ENCODE peak calls at places on chromosome 18, in six cellular contexts. One of them, this sample, is unnamed.
A peak's percentile ranks its signal among the peaks of the same experiment; 100 is the strongest.

GRCh38 chr18:57210711-57211411 is 64.0 kb downstream of the BOD1L2 start:
- DNase-seq in iPS-NIHi11: no peak
- DNase-seq in HCEC 1CT: no peak
- DNase-seq in RWPE1: peak; percentile 23
- DNase-seq in fibroblast of mammary gland: no peak
- DNase-seq in A549: peak; percentile 8
- DNase-seq in this sample: no peak

GRCh38 chr18:22191346-22191710 is 21.9 kb downstream of the GATA6 start:
- DNase-seq in RWPE1: no peak
- DNase-seq in HCEC 1CT: no peak
- DNase-seq in fibroblast of mammary gland: peak; percentile 49
- DNase-seq in A549: no peak
- DNase-seq in iPS-NIHi11: no peak
- DNase-seq in this sample: no peak

GRCh38 chr18:59846814-59847490 is 52.8 kb upstream of the PMAIP1 start:
- DNase-seq in RWPE1: no peak
- DNase-seq in A549: no peak
- DNase-seq in HCEC 1CT: peak; percentile 60
- DNase-seq in iPS-NIHi11: peak; percentile 51
- DNase-seq in fibroblast of mammary gland: peak; percentile 31
- DNase-seq in this sample: no peak

GRCh38 chr18:45386256-45386655 is 229.0 kb upstream of the SLC14A2 start:
- DNase-seq in HCEC 1CT: no peak
- DNase-seq in RWPE1: no peak
- DNase-seq in A549: no peak
- DNase-seq in iPS-NIHi11: peak; percentile 68
- DNase-seq in fibroblast of mammary gland: peak; percentile 49
- DNase-seq in this sample: peak; percentile 40

GRCh38 chr18:65753520-65753919 is 2.7 kb downstream of the CDH7 start:
- DNase-seq in RWPE1: no peak
- DNase-seq in iPS-NIHi11: peak; percentile 54
- DNase-seq in HCEC 1CT: no peak
- DNase-seq in fibroblast of mammary gland: no peak
- DNase-seq in A549: no peak
- DNase-seq in this sample: peak; percentile 52

GRCh38 chr18:79507546-79508480 is 112.1 kb downstream of the NFATC1 start:
- DNase-seq in fibroblast of mammary gland: peak; percentile 52
- DNase-seq in RWPE1: peak; percentile 26
- DNase-seq in A549: no peak
- DNase-seq in iPS-NIHi11: no peak
- DNase-seq in HCEC 1CT: no peak
- DNase-seq in this sample: no peak

GRCh38 chr18:6039055-6039454 is 143.7 kb upstream of the TMEM200C start:
- DNase-seq in RWPE1: no peak
- DNase-seq in iPS-NIHi11: no peak
- DNase-seq in A549: no peak
- DNase-seq in fibroblast of mammary gland: no peak
- DNase-seq in HCEC 1CT: no peak
- DNase-seq in this sample: no peak

GRCh38 chr18:49768051-49768391 is 45.3 kb downstream of the ACAA2 start:
- DNase-seq in RWPE1: peak; percentile 19
- DNase-seq in fibroblast of mammary gland: peak; percentile 68
- DNase-seq in iPS-NIHi11: peak; percentile 74
- DNase-seq in HCEC 1CT: peak; percentile 49
- DNase-seq in A549: peak; percentile 7
- DNase-seq in this sample: peak; percentile 28

GRCh38 chr18:57353137-57353939 is 981 bp downstream of the ST8SIA3 start:
- DNase-seq in fibroblast of mammary gland: no peak
- DNase-seq in iPS-NIHi11: peak; percentile 36
- DNase-seq in RWPE1: no peak
- DNase-seq in A549: no peak
- DNase-seq in HCEC 1CT: no peak
- DNase-seq in this sample: no peak

GRCh38 chr18:58299135-58299473 is 255.1 kb downstream of the NEDD4L start:
- DNase-seq in HCEC 1CT: no peak
- DNase-seq in fibroblast of mammary gland: no peak
- DNase-seq in A549: no peak
- DNase-seq in iPS-NIHi11: no peak
- DNase-seq in RWPE1: no peak
- DNase-seq in this sample: no peak

GRCh38 chr18:22737054-22737453 is 196.1 kb upstream of the RBBP8 start:
- DNase-seq in A549: no peak
- DNase-seq in RWPE1: no peak
- DNase-seq in fibroblast of mammary gland: no peak
- DNase-seq in iPS-NIHi11: no peak
- DNase-seq in HCEC 1CT: no peak
- DNase-seq in this sample: no peak

GRCh38 chr18:79413025-79413424 is 17.3 kb downstream of the NFATC1 start:
- DNase-seq in A549: no peak
- DNase-seq in HCEC 1CT: no peak
- DNase-seq in fibroblast of mammary gland: no peak
- DNase-seq in iPS-NIHi11: no peak
- DNase-seq in RWPE1: no peak
- DNase-seq in this sample: no peak

GRCh38 chr18:65846107-65846506 is 95.3 kb downstream of the CDH7 start:
- DNase-seq in A549: no peak
- DNase-seq in RWPE1: no peak
- DNase-seq in HCEC 1CT: no peak
- DNase-seq in fibroblast of mammary gland: no peak
- DNase-seq in iPS-NIHi11: no peak
- DNase-seq in this sample: no peak

GRCh38 chr18:3162181-3162580 is 57.6 kb downstream of the MYOM1 start:
- DNase-seq in A549: no peak
- DNase-seq in fibroblast of mammary gland: peak; percentile 45
- DNase-seq in RWPE1: no peak
- DNase-seq in iPS-NIHi11: no peak
- DNase-seq in HCEC 1CT: peak; percentile 36
- DNase-seq in this sample: no peak

GRCh38 chr18:51668101-51668500 is 470.6 kb upstream of the MEX3C start:
- DNase-seq in iPS-NIHi11: peak; percentile 70
- DNase-seq in A549: peak; percentile 11
- DNase-seq in HCEC 1CT: peak; percentile 15
- DNase-seq in fibroblast of mammary gland: peak; percentile 43
- DNase-seq in RWPE1: peak; percentile 20
- DNase-seq in this sample: peak; percentile 69

GRCh38 chr18:926946-927345 is 22.3 kb downstream of the ADCYAP1 start:
- DNase-seq in HCEC 1CT: no peak
- DNase-seq in iPS-NIHi11: no peak
- DNase-seq in RWPE1: no peak
- DNase-seq in fibroblast of mammary gland: no peak
- DNase-seq in A549: no peak
- DNase-seq in this sample: no peak

GRCh38 chr18:11872479-11873136 is 21.4 kb downstream of the CHMP1B start:
- DNase-seq in RWPE1: peak; percentile 73
- DNase-seq in A549: peak; percentile 41
- DNase-seq in fibroblast of mammary gland: no peak
- DNase-seq in iPS-NIHi11: peak; percentile 59
- DNase-seq in HCEC 1CT: peak; percentile 28
- DNase-seq in this sample: peak; percentile 32

GRCh38 chr18:8901019-8901418 is 195.7 kb downstream of the MTCL1 start:
- DNase-seq in HCEC 1CT: no peak
- DNase-seq in RWPE1: no peak
- DNase-seq in iPS-NIHi11: no peak
- DNase-seq in fibroblast of mammary gland: no peak
- DNase-seq in A549: no peak
- DNase-seq in this sample: no peak

GRCh38 chr18:62957885-62958472 is 242.6 kb downstream of the PHLPP1 start:
- DNase-seq in HCEC 1CT: peak; percentile 25
- DNase-seq in fibroblast of mammary gland: peak; percentile 55
- DNase-seq in iPS-NIHi11: no peak
- DNase-seq in A549: no peak
- DNase-seq in RWPE1: no peak
- DNase-seq in this sample: peak; percentile 85

GRCh38 chr18:13433685-13434084 is 215.1 kb downstream of the LDLRAD4 start:
- DNase-seq in fibroblast of mammary gland: no peak
- DNase-seq in A549: no peak
- DNase-seq in HCEC 1CT: no peak
- DNase-seq in RWPE1: no peak
- DNase-seq in iPS-NIHi11: no peak
- DNase-seq in this sample: no peak

GRCh38 chr18:21255211-21255610 is 13.2 kb downstream of the GREB1L start:
- DNase-seq in HCEC 1CT: no peak
- DNase-seq in iPS-NIHi11: no peak
- DNase-seq in A549: no peak
- DNase-seq in fibroblast of mammary gland: no peak
- DNase-seq in RWPE1: no peak
- DNase-seq in this sample: no peak

GRCh38 chr18:9615280-9615797 is 980 bp upstream of the PPP4R1 start:
- DNase-seq in fibroblast of mammary gland: no peak
- DNase-seq in A549: no peak
- DNase-seq in HCEC 1CT: no peak
- DNase-seq in RWPE1: no peak
- DNase-seq in iPS-NIHi11: no peak
- DNase-seq in this sample: no peak

GRCh38 chr18:48183613-48184012 is 225.6 kb downstream of the ZBTB7C start:
- DNase-seq in RWPE1: no peak
- DNase-seq in HCEC 1CT: no peak
- DNase-seq in A549: no peak
- DNase-seq in fibroblast of mammary gland: no peak
- DNase-seq in iPS-NIHi11: no peak
- DNase-seq in this sample: no peak

GRCh38 chr18:76922107-76922506 is 99.8 kb downstream of the ZNF236 start:
- DNase-seq in iPS-NIHi11: peak; percentile 81
- DNase-seq in RWPE1: peak; percentile 1
- DNase-seq in HCEC 1CT: no peak
- DNase-seq in A549: peak; percentile 8
- DNase-seq in fibroblast of mammary gland: peak; percentile 36
- DNase-seq in this sample: peak; percentile 57

GRCh38 chr18:44286049-44286448 is 394.6 kb upstream of the SETBP1 start:
- DNase-seq in HCEC 1CT: no peak
- DNase-seq in RWPE1: no peak
- DNase-seq in A549: no peak
- DNase-seq in fibroblast of mammary gland: no peak
- DNase-seq in iPS-NIHi11: no peak
- DNase-seq in this sample: no peak

GRCh38 chr18:48975817-48976649 is 25.3 kb upstream of the SMAD7 start:
- DNase-seq in RWPE1: peak; percentile 69
- DNase-seq in A549: peak; percentile 71
- DNase-seq in fibroblast of mammary gland: no peak
- DNase-seq in HCEC 1CT: peak; percentile 39
- DNase-seq in iPS-NIHi11: peak; percentile 98
- DNase-seq in this sample: no peak

GRCh38 chr18:30376515-30376914 is 666.0 kb downstream of the DSC3 start:
- DNase-seq in HCEC 1CT: no peak
- DNase-seq in A549: no peak
- DNase-seq in fibroblast of mammary gland: no peak
- DNase-seq in RWPE1: no peak
- DNase-seq in iPS-NIHi11: peak; percentile 32
- DNase-seq in this sample: peak; percentile 8

GRCh38 chr18:55868909-55869308 is 280.9 kb upstream of the TCF4 start:
- DNase-seq in iPS-NIHi11: no peak
- DNase-seq in RWPE1: peak; percentile 3
- DNase-seq in A549: no peak
- DNase-seq in fibroblast of mammary gland: peak; percentile 64
- DNase-seq in HCEC 1CT: peak; percentile 79
- DNase-seq in this sample: no peak

GRCh38 chr18:12388440-12388839 is 11.4 kb upstream of the AFG3L2 start:
- DNase-seq in HCEC 1CT: no peak
- DNase-seq in A549: no peak
- DNase-seq in iPS-NIHi11: no peak
- DNase-seq in RWPE1: no peak
- DNase-seq in fibroblast of mammary gland: no peak
- DNase-seq in this sample: no peak

GRCh38 chr18:57728941-57729511 is 74.1 kb downstream of the ATP8B1 start:
- DNase-seq in fibroblast of mammary gland: peak; percentile 30
- DNase-seq in A549: no peak
- DNase-seq in RWPE1: no peak
- DNase-seq in iPS-NIHi11: no peak
- DNase-seq in HCEC 1CT: peak; percentile 54
- DNase-seq in this sample: peak; percentile 21

GRCh38 chr18:48502906-48503305 is 35.9 kb upstream of the CTIF start:
- DNase-seq in A549: no peak
- DNase-seq in fibroblast of mammary gland: no peak
- DNase-seq in HCEC 1CT: no peak
- DNase-seq in RWPE1: no peak
- DNase-seq in iPS-NIHi11: no peak
- DNase-seq in this sample: no peak

GRCh38 chr18:23077493-23078256 is 57.6 kb upstream of the CABLES1 start:
- DNase-seq in RWPE1: no peak
- DNase-seq in iPS-NIHi11: peak; percentile 29
- DNase-seq in HCEC 1CT: peak; percentile 14
- DNase-seq in A549: peak; percentile 18
- DNase-seq in fibroblast of mammary gland: peak; percentile 7
- DNase-seq in this sample: peak; percentile 24

GRCh38 chr18:3457261-3457724 is 7.3 kb downstream of the TGIF1 start:
- DNase-seq in HCEC 1CT: no peak
- DNase-seq in fibroblast of mammary gland: no peak
- DNase-seq in A549: no peak
- DNase-seq in RWPE1: no peak
- DNase-seq in iPS-NIHi11: no peak
- DNase-seq in this sample: no peak

GRCh38 chr18:10055125-10055750 is 141.4 kb downstream of the VAPA start:
- DNase-seq in A549: no peak
- DNase-seq in HCEC 1CT: no peak
- DNase-seq in RWPE1: no peak
- DNase-seq in iPS-NIHi11: no peak
- DNase-seq in fibroblast of mammary gland: peak; percentile 59
- DNase-seq in this sample: no peak

GRCh38 chr18:60684843-60685513 is 312.4 kb upstream of the MC4R start:
- DNase-seq in fibroblast of mammary gland: peak; percentile 45
- DNase-seq in HCEC 1CT: peak; percentile 26
- DNase-seq in RWPE1: no peak
- DNase-seq in iPS-NIHi11: no peak
- DNase-seq in A549: no peak
- DNase-seq in this sample: peak; percentile 11

GRCh38 chr18:36610716-36611115 is 218.1 kb downstream of the TPGS2 start:
- DNase-seq in A549: no peak
- DNase-seq in fibroblast of mammary gland: no peak
- DNase-seq in iPS-NIHi11: peak; percentile 28
- DNase-seq in HCEC 1CT: no peak
- DNase-seq in RWPE1: no peak
- DNase-seq in this sample: no peak